ENCODE peak calls at places on chromosomes 1 and 21, in six cellular contexts. One of them, this sample, is unnamed. For H3K4me1, the result is how much of the 10 kb centered on the place peaks cover.

GRCh38 chr1:213934642-213935041 is 53.1 kb upstream of the PROX1 start:
- DNase-seq in neural progenitor cell: no peak
- DNase-seq in heart left ventricle: peak
- DNase-seq in fibroblast of lung: no peak
- DNase-seq in HCT116: no peak
- DNase-seq in IMR-90: no peak
- DNase-seq in this sample: no peak

GRCh38 chr21:20729376-20729775 is 268.8 kb upstream of the NCAM2 start:
- DNase-seq in neural progenitor cell: no peak
- DNase-seq in heart left ventricle: no peak
- DNase-seq in fibroblast of lung: no peak
- DNase-seq in HCT116: no peak
- DNase-seq in IMR-90: no peak
- DNase-seq in this sample: no peak

GRCh38 chr1:182851825-182852224 is 12.7 kb downstream of the DHX9 start:
- DNase-seq in neural progenitor cell: no peak
- DNase-seq in heart left ventricle: no peak
- DNase-seq in fibroblast of lung: no peak
- DNase-seq in HCT116: no peak
- DNase-seq in IMR-90: no peak
- DNase-seq in this sample: no peak

GRCh38 chr1:32701951-32702598 is 495 bp downstream of the SYNC start:
- DNase-seq in neural progenitor cell: peak
- DNase-seq in heart left ventricle: peak
- DNase-seq in fibroblast of lung: peak
- DNase-seq in HCT116: no peak
- DNase-seq in IMR-90: peak
- DNase-seq in this sample: peak

GRCh38 chr1:19385869-19386591 is 73.9 kb downstream of the SLC66A1 start:
- DNase-seq in neural progenitor cell: no peak
- DNase-seq in heart left ventricle: peak
- DNase-seq in fibroblast of lung: peak
- DNase-seq in HCT116: no peak
- DNase-seq in IMR-90: peak
- DNase-seq in this sample: peak

GRCh38 chr1:84587099-84587498 is 12.9 kb upstream of the CTBS start:
- DNase-seq in neural progenitor cell: no peak
- DNase-seq in heart left ventricle: no peak
- DNase-seq in fibroblast of lung: no peak
- DNase-seq in HCT116: no peak
- DNase-seq in IMR-90: no peak
- DNase-seq in this sample: no peak

GRCh38 chr1:185156321-185156853 is 366 bp downstream of the TRMT1L start:
- DNase-seq in neural progenitor cell: no peak
- DNase-seq in heart left ventricle: no peak
- DNase-seq in fibroblast of lung: peak
- DNase-seq in HCT116: no peak
- DNase-seq in IMR-90: no peak
- DNase-seq in this sample: no peak

GRCh38 chr1:151533870-151534269 is 6.2 kb upstream of the TUFT1 start:
- DNase-seq in neural progenitor cell: no peak
- DNase-seq in heart left ventricle: no peak
- DNase-seq in fibroblast of lung: no peak
- DNase-seq in HCT116: no peak
- DNase-seq in IMR-90: no peak
- DNase-seq in this sample: no peak

GRCh38 chr1:247298701-247299100 is 33.0 kb downstream of the ZNF496 start:
- DNase-seq in neural progenitor cell: no peak
- DNase-seq in heart left ventricle: no peak
- DNase-seq in fibroblast of lung: no peak
- DNase-seq in HCT116: no peak
- DNase-seq in IMR-90: no peak
- DNase-seq in this sample: no peak

GRCh38 chr1:192826791-192827477 is 18.1 kb downstream of the RGS2 start:
- DNase-seq in neural progenitor cell: no peak
- DNase-seq in heart left ventricle: no peak
- DNase-seq in fibroblast of lung: no peak
- DNase-seq in HCT116: peak
- DNase-seq in IMR-90: no peak
- DNase-seq in this sample: no peak

GRCh38 chr21:16775056-16775455 is 737.8 kb upstream of the CXADR start:
- DNase-seq in neural progenitor cell: peak
- DNase-seq in heart left ventricle: no peak
- DNase-seq in fibroblast of lung: no peak
- DNase-seq in HCT116: no peak
- DNase-seq in IMR-90: no peak
- DNase-seq in this sample: no peak

GRCh38 chr1:15424146-15424667 is 14.0 kb upstream of the CTRC start:
- DNase-seq in neural progenitor cell: no peak
- DNase-seq in heart left ventricle: no peak
- DNase-seq in fibroblast of lung: no peak
- DNase-seq in HCT116: no peak
- DNase-seq in IMR-90: no peak
- DNase-seq in this sample: no peak

GRCh38 chr21:31530918-31531705 is 128.4 kb upstream of the SOD1 start:
- DNase-seq in neural progenitor cell: no peak
- DNase-seq in heart left ventricle: no peak
- DNase-seq in fibroblast of lung: no peak
- DNase-seq in HCT116: no peak
- DNase-seq in IMR-90: no peak
- DNase-seq in this sample: no peak

GRCh38 chr1:53409695-53410094 is 49.5 kb upstream of the DMRTB1 start:
- DNase-seq in neural progenitor cell: no peak
- DNase-seq in heart left ventricle: no peak
- DNase-seq in fibroblast of lung: no peak
- DNase-seq in HCT116: no peak
- DNase-seq in IMR-90: no peak
- DNase-seq in this sample: no peak

GRCh38 chr21:35559128-35559831 is 501.0 kb downstream of the SETD4 start:
- DNase-seq in neural progenitor cell: no peak
- DNase-seq in heart left ventricle: no peak
- DNase-seq in fibroblast of lung: peak
- DNase-seq in HCT116: no peak
- DNase-seq in IMR-90: peak
- DNase-seq in this sample: no peak

GRCh38 chr21:25967566-25968438 is 202.8 kb downstream of the APP start:
- DNase-seq in neural progenitor cell: no peak
- DNase-seq in heart left ventricle: no peak
- DNase-seq in fibroblast of lung: no peak
- DNase-seq in HCT116: no peak
- DNase-seq in IMR-90: no peak
- DNase-seq in this sample: no peak

GRCh38 chr1:220093361-220094015 is 444 bp upstream of the IARS2 start:
- DNase-seq in neural progenitor cell: no peak
- DNase-seq in heart left ventricle: no peak
- DNase-seq in fibroblast of lung: no peak
- DNase-seq in HCT116: no peak
- DNase-seq in IMR-90: no peak
- DNase-seq in this sample: no peak

GRCh38 chr21:28426545-28426944 is 566.1 kb downstream of the LTN1 start:
- DNase-seq in neural progenitor cell: no peak
- DNase-seq in heart left ventricle: no peak
- DNase-seq in fibroblast of lung: no peak
- DNase-seq in HCT116: no peak
- DNase-seq in IMR-90: peak
- DNase-seq in this sample: no peak

GRCh38 chr1:112904071-112904830 is 51.7 kb downstream of the SLC16A1 start:
- DNase-seq in neural progenitor cell: no peak
- DNase-seq in heart left ventricle: no peak
- DNase-seq in fibroblast of lung: peak
- DNase-seq in HCT116: peak
- DNase-seq in IMR-90: peak
- DNase-seq in this sample: no peak

GRCh38 chr1:228334954-228335353 is 71.7 kb downstream of the TRIM11 start:
- DNase-seq in neural progenitor cell: no peak
- DNase-seq in heart left ventricle: peak
- DNase-seq in fibroblast of lung: no peak
- DNase-seq in HCT116: no peak
- DNase-seq in IMR-90: no peak
- DNase-seq in this sample: no peak

GRCh38 chr1:8025671-8026144 is 401 bp downstream of the ERRFI1 start:
- DNase-seq in neural progenitor cell: no peak
- DNase-seq in heart left ventricle: no peak
- DNase-seq in fibroblast of lung: no peak
- DNase-seq in HCT116: no peak
- DNase-seq in IMR-90: no peak
- DNase-seq in this sample: peak

GRCh38 chr1:178942285-178943218 is 71.7 kb upstream of the ANGPTL1 start:
- DNase-seq in neural progenitor cell: no peak
- DNase-seq in heart left ventricle: peak
- DNase-seq in fibroblast of lung: peak
- DNase-seq in HCT116: no peak
- DNase-seq in IMR-90: peak
- DNase-seq in this sample: no peak

GRCh38 chr1:154863702-154864174 is 6.3 kb downstream of the KCNN3 start:
- DNase-seq in neural progenitor cell: peak
- DNase-seq in heart left ventricle: no peak
- DNase-seq in fibroblast of lung: peak
- DNase-seq in HCT116: peak
- DNase-seq in IMR-90: peak
- DNase-seq in this sample: no peak

GRCh38 chr1:14027099-14027498 is 327.1 kb downstream of the PRDM2 start:
- DNase-seq in neural progenitor cell: peak
- DNase-seq in heart left ventricle: no peak
- DNase-seq in fibroblast of lung: no peak
- DNase-seq in HCT116: no peak
- DNase-seq in IMR-90: no peak
- DNase-seq in this sample: no peak

GRCh38 chr1:209220048-209220524 is 363.4 kb upstream of the CAMK1G start:
- DNase-seq in neural progenitor cell: no peak
- DNase-seq in heart left ventricle: no peak
- DNase-seq in fibroblast of lung: peak
- DNase-seq in HCT116: no peak
- DNase-seq in IMR-90: no peak
- DNase-seq in this sample: no peak

GRCh38 chr1:206575894-206576737 is 36.1 kb downstream of the EIF2D start:
- DNase-seq in neural progenitor cell: no peak
- DNase-seq in heart left ventricle: no peak
- DNase-seq in fibroblast of lung: no peak
- DNase-seq in HCT116: no peak
- DNase-seq in IMR-90: no peak
- DNase-seq in this sample: no peak

GRCh38 chr1:156430305-156430704 is 61.3 kb downstream of the RHBG start:
- DNase-seq in neural progenitor cell: no peak
- DNase-seq in heart left ventricle: no peak
- DNase-seq in fibroblast of lung: no peak
- DNase-seq in HCT116: no peak
- DNase-seq in IMR-90: no peak
- DNase-seq in this sample: no peak

GRCh38 chr1:26993237-26994019 is at the start of gene TRNP1:
- DNase-seq in neural progenitor cell: peak
- DNase-seq in heart left ventricle: peak
- DNase-seq in fibroblast of lung: peak
- DNase-seq in HCT116: no peak
- DNase-seq in IMR-90: peak
- DNase-seq in this sample: peak

GRCh38 chr1:168672278-168672677 is 56.7 kb downstream of the DPT start:
- DNase-seq in neural progenitor cell: no peak
- DNase-seq in heart left ventricle: no peak
- DNase-seq in fibroblast of lung: no peak
- DNase-seq in HCT116: no peak
- DNase-seq in IMR-90: no peak
- DNase-seq in this sample: no peak

GRCh38 chr1:41394918-41395598 is 33.8 kb downstream of the FOXO6 start:
- DNase-seq in neural progenitor cell: peak
- DNase-seq in heart left ventricle: no peak
- DNase-seq in fibroblast of lung: no peak
- DNase-seq in HCT116: no peak
- DNase-seq in IMR-90: no peak
- DNase-seq in this sample: no peak

GRCh38 chr1:9302745-9303524 is 10.2 kb downstream of the SPSB1 start:
- DNase-seq in neural progenitor cell: no peak
- DNase-seq in heart left ventricle: no peak
- DNase-seq in fibroblast of lung: peak
- DNase-seq in HCT116: peak
- DNase-seq in IMR-90: peak
- DNase-seq in this sample: no peak

GRCh38 chr1:110551278-110551809 is 32.4 kb upstream of the KCNA10 start:
- DNase-seq in neural progenitor cell: no peak
- DNase-seq in heart left ventricle: no peak
- DNase-seq in fibroblast of lung: no peak
- DNase-seq in HCT116: no peak
- DNase-seq in IMR-90: no peak
- DNase-seq in this sample: no peak

GRCh38 chr21:42319851-42320602 is 4.8 kb upstream of the TFF3 start:
- DNase-seq in neural progenitor cell: no peak
- DNase-seq in heart left ventricle: no peak
- DNase-seq in fibroblast of lung: no peak
- DNase-seq in HCT116: no peak
- DNase-seq in IMR-90: no peak
- DNase-seq in this sample: no peak

GRCh38 chr1:40174788-40175187 is 13.6 kb downstream of the RLF start:
- DNase-seq in neural progenitor cell: no peak
- DNase-seq in heart left ventricle: no peak
- DNase-seq in fibroblast of lung: no peak
- DNase-seq in HCT116: no peak
- DNase-seq in IMR-90: no peak
- DNase-seq in this sample: no peak
- H3K27ac ChIP-seq in neural progenitor cell: no peak
- H3K27ac ChIP-seq in heart left ventricle: no peak
- H3K27ac ChIP-seq in fibroblast of lung: no peak
- H3K27ac ChIP-seq in HCT116: no peak
- H3K27ac ChIP-seq in IMR-90: no peak
- H3K27ac ChIP-seq in this sample: no peak

GRCh38 chr1:208155243-208155642 is 88.9 kb downstream of the PLXNA2 start:
- DNase-seq in neural progenitor cell: no peak
- DNase-seq in heart left ventricle: no peak
- DNase-seq in fibroblast of lung: no peak
- DNase-seq in HCT116: no peak
- DNase-seq in IMR-90: no peak
- DNase-seq in this sample: no peak
- H3K4me1 ChIP-seq in neural progenitor cell: half or more
- H3K4me1 ChIP-seq in heart left ventricle: half or more
- H3K4me1 ChIP-seq in fibroblast of lung: under half
- H3K4me1 ChIP-seq in HCT116: under half
- H3K4me1 ChIP-seq in IMR-90: under half
- H3K4me1 ChIP-seq in this sample: under half

GRCh38 chr1:226607268-226607660 is 58.7 kb downstream of the STUM start:
- DNase-seq in neural progenitor cell: no peak
- DNase-seq in heart left ventricle: no peak
- DNase-seq in fibroblast of lung: no peak
- DNase-seq in HCT116: no peak
- DNase-seq in IMR-90: no peak
- DNase-seq in this sample: no peak
- H3K27ac ChIP-seq in neural progenitor cell: no peak
- H3K27ac ChIP-seq in heart left ventricle: no peak
- H3K27ac ChIP-seq in fibroblast of lung: no peak
- H3K27ac ChIP-seq in HCT116: no peak
- H3K27ac ChIP-seq in IMR-90: no peak
- H3K27ac ChIP-seq in this sample: no peak

DNA sequence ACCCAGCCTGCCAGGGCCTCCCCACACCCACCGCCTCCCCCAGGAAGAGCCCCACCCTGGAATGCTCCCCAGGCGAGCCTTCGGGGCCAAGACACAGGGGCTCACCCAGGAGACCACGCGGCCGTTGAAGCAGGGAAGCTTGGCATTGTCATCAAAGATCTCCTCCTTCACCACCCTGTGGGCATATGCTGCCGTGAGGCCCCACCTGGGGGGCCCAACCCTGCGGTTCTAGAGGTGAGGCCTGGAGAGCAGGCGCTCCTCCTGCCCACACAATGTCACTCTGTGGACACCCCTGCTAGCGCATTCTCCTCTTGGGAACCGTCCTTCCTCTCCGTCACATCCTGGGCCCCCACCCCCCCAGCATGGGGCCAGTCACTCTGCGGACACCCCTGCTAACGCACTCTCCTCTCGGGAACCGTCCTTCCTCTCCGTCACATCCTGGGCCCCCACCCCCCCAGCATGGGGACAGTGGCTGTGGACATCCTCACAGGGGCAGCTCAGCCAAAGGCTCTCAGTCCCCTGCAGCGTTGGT is 6.6 kb downstream of the DVL1 start:
- DNase-seq in neural progenitor cell: no peak
- DNase-seq in heart left ventricle: no peak
- DNase-seq in fibroblast of lung: no peak
- DNase-seq in HCT116: no peak
- DNase-seq in IMR-90: no peak
- DNase-seq in this sample: no peak
- H3K4me1 ChIP-seq in neural progenitor cell: under half
- H3K4me1 ChIP-seq in heart left ventricle: under half
- H3K4me1 ChIP-seq in fibroblast of lung: under half
- H3K4me1 ChIP-seq in HCT116: under half
- H3K4me1 ChIP-seq in IMR-90: under half
- H3K4me1 ChIP-seq in this sample: under half